ENCODE peak calls at places on chromosomes 3 and 15, in four cellular contexts. One of them, this sample, is unnamed.

GRCh38 chr3:130250982-130251381 is 94.5 kb upstream of the COL6A5 start:
- DNase-seq in IMR-90: no peak
- DNase-seq in OCI-LY7: no peak
- DNase-seq in cardiac fibroblast: no peak
- DNase-seq in this sample: no peak

GRCh38 chr3:187274977-187275338 is 16.6 kb downstream of the MASP1 start:
- DNase-seq in IMR-90: no peak
- DNase-seq in cardiac fibroblast: no peak
- DNase-seq in OCI-LY7: no peak
- DNase-seq in this sample: no peak

GRCh38 chr15:68430471-68431036 is 1.4 kb downstream of the ITGA11 start:
- DNase-seq in cardiac fibroblast: no peak
- DNase-seq in IMR-90: no peak
- DNase-seq in OCI-LY7: no peak
- DNase-seq in this sample: no peak

GRCh38 chr15:78225783-78226541 is 8.4 kb downstream of the ACSBG1 start:
- DNase-seq in IMR-90: no peak
- DNase-seq in cardiac fibroblast: no peak
- DNase-seq in OCI-LY7: no peak
- DNase-seq in this sample: no peak

GRCh38 chr3:177401375-177401774 is 204.1 kb upstream of the TBL1XR1 start:
- DNase-seq in IMR-90: no peak
- DNase-seq in cardiac fibroblast: no peak
- DNase-seq in OCI-LY7: no peak
- DNase-seq in this sample: no peak

GRCh38 chr3:89180334-89180733 is 72.9 kb downstream of the EPHA3 start:
- DNase-seq in IMR-90: no peak
- DNase-seq in OCI-LY7: no peak
- DNase-seq in cardiac fibroblast: peak; percentile 6
- DNase-seq in this sample: no peak

GRCh38 chr15:39692464-39693327 is 89.9 kb downstream of the FSIP1 start:
- DNase-seq in IMR-90: no peak
- DNase-seq in OCI-LY7: no peak
- DNase-seq in cardiac fibroblast: peak; percentile 21
- DNase-seq in this sample: no peak

GRCh38 chr3:87710511-87710910 is 348.3 kb downstream of the CGGBP1 start:
- DNase-seq in IMR-90: no peak
- DNase-seq in OCI-LY7: no peak
- DNase-seq in cardiac fibroblast: no peak
- DNase-seq in this sample: no peak

GRCh38 chr15:60529332-60529731 is 50.4 kb upstream of the ICE2 start:
- DNase-seq in cardiac fibroblast: no peak
- DNase-seq in IMR-90: no peak
- DNase-seq in OCI-LY7: no peak
- DNase-seq in this sample: no peak

GRCh38 chr15:51768018-51768417 is 16.6 kb downstream of the TMOD2 start:
- DNase-seq in cardiac fibroblast: no peak
- DNase-seq in IMR-90: no peak
- DNase-seq in OCI-LY7: no peak
- DNase-seq in this sample: no peak

GRCh38 chr15:63052961-63053698 is 10.6 kb downstream of the TPM1 start:
- DNase-seq in OCI-LY7: no peak
- DNase-seq in cardiac fibroblast: peak; percentile 58
- DNase-seq in IMR-90: no peak
- DNase-seq in this sample: no peak

GRCh38 chr3:149784064-149784704 is 8.2 kb downstream of the ANKUB1 start:
- DNase-seq in cardiac fibroblast: no peak
- DNase-seq in OCI-LY7: no peak
- DNase-seq in IMR-90: peak; percentile 34
- DNase-seq in this sample: peak; percentile 14

GRCh38 chr3:133958071-133958806 is 62.6 kb upstream of the RAB6B start:
- DNase-seq in IMR-90: no peak
- DNase-seq in cardiac fibroblast: no peak
- DNase-seq in OCI-LY7: no peak
- DNase-seq in this sample: no peak
- H3K4me3 ChIP-seq in IMR-90: no peak overlapping the region
- H3K4me3 ChIP-seq in cardiac fibroblast: no peak overlapping the region
- H3K4me3 ChIP-seq in OCI-LY7: no peak overlapping the region
- H3K4me3 ChIP-seq in this sample: no peak overlapping the region

GRCh38 chr15:90818251-90819210 is 49.9 kb upstream of the FURIN start:
- DNase-seq in IMR-90: no peak
- DNase-seq in OCI-LY7: peak; percentile 86
- DNase-seq in cardiac fibroblast: no peak
- DNase-seq in this sample: no peak
- TF ChIP-seq CTCF in IMR-90: no peak
- TF ChIP-seq CTCF in OCI-LY7: peak; percentile 75
- TF ChIP-seq CTCF in cardiac fibroblast: peak; percentile 19
- TF ChIP-seq CTCF in this sample: peak; percentile 19

GRCh38 chr15:76994001-76994400 is 925 bp upstream of the PSTPIP1 start:
- DNase-seq in cardiac fibroblast: no peak
- DNase-seq in IMR-90: no peak
- DNase-seq in OCI-LY7: no peak
- DNase-seq in this sample: no peak

GRCh38 chr15:76994971-76995945 is at the start of gene PSTPIP1:
- DNase-seq in cardiac fibroblast: no peak
- DNase-seq in IMR-90: no peak
- DNase-seq in OCI-LY7: peak; percentile 62
- DNase-seq in this sample: no peak

GRCh38 chr15:76996526-76997401 is 1.8 kb downstream of the PSTPIP1 start:
- DNase-seq in IMR-90: peak; percentile 27
- DNase-seq in OCI-LY7: no peak
- DNase-seq in cardiac fibroblast: peak; percentile 57
- DNase-seq in this sample: peak; percentile 24

GRCh38 chr15:76994496-76994895 is 430 bp upstream of the PSTPIP1 start:
- DNase-seq in IMR-90: no peak
- DNase-seq in cardiac fibroblast: no peak
- DNase-seq in OCI-LY7: no peak
- DNase-seq in this sample: no peak

DNA sequence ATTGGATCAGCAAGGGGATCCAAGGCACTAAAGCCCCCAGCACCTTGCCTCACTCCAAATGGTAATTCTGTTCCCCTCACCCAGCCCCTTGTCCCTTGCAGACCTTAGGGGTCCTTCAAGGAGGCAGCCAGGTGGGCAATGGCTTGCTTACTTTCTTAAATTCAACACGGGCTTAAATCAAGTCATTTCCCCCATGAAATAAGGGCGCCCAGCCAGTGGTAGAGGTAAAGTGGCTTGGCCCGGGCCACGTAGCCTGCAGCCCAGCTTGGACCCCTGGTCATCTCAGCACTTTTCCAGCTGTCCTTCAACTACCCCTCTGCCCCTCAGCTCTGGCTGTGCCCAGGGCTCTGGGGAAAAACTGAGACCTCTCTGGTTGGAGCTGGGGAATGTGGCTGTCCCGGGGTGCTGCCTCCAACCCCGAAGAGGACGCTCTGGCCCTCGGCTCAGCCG is 1.2 kb downstream of the PSTPIP1 start:
- DNase-seq in OCI-LY7: no peak
- DNase-seq in IMR-90: no peak
- DNase-seq in cardiac fibroblast: no peak
- DNase-seq in this sample: no peak
- H3K4me3 ChIP-seq in OCI-LY7: no peak overlapping the region
- H3K4me3 ChIP-seq in IMR-90: no peak overlapping the region
- H3K4me3 ChIP-seq in cardiac fibroblast: no peak overlapping the region
- H3K4me3 ChIP-seq in this sample: no peak overlapping the region

GRCh38 chr3:33202581-33203457 is 15.8 kb downstream of the SUSD5 start:
- DNase-seq in IMR-90: no peak
- DNase-seq in OCI-LY7: no peak
- DNase-seq in cardiac fibroblast: no peak
- DNase-seq in this sample: no peak

GRCh38 chr3:33196538-33196937 is 22.1 kb downstream of the SUSD5 start:
- DNase-seq in cardiac fibroblast: no peak
- DNase-seq in OCI-LY7: no peak
- DNase-seq in IMR-90: no peak
- DNase-seq in this sample: no peak

DNA sequence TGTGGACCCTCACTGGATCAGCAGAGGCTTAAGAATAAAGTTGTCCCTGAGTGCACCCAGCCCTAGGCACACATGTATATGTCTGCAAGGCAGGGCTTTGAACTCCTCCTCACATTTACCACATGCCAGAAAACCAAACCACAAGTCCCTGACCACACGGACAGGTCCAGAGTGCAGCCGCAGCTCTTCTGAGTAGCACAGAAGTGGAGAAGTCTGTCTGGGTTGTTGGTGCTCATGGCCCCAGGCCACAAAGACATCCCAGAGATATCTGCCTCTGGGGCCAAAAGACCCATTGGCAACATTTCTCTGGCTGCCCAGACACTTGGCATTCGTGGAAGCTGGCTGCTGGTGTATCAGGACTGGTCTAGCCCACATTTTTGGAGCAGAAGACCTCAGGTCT is 17.4 kb downstream of the SUSD5 start:
- DNase-seq in IMR-90: no peak
- DNase-seq in OCI-LY7: no peak
- DNase-seq in cardiac fibroblast: no peak
- DNase-seq in this sample: no peak
- TF ChIP-seq CTCF in IMR-90: no peak
- TF ChIP-seq CTCF in OCI-LY7: no peak
- TF ChIP-seq CTCF in cardiac fibroblast: no peak
- TF ChIP-seq CTCF in this sample: no peak

GRCh38 chr15:89408512-89409183 is 74.0 kb upstream of the POLG start:
- DNase-seq in OCI-LY7: no peak
- DNase-seq in cardiac fibroblast: no peak
- DNase-seq in IMR-90: peak; percentile 6
- DNase-seq in this sample: peak; percentile 10
- H3K4me3 ChIP-seq in OCI-LY7: no peak overlapping the region
- H3K4me3 ChIP-seq in cardiac fibroblast: peak overlapping the region; percentile 11
- H3K4me3 ChIP-seq in IMR-90: peak overlapping the region; percentile 28
- H3K4me3 ChIP-seq in this sample: peak overlapping the region; percentile 23

GRCh38 chr3:42710323-42711021 is 7.9 kb upstream of the HHATL start:
- DNase-seq in IMR-90: no peak
- DNase-seq in cardiac fibroblast: no peak
- DNase-seq in OCI-LY7: no peak
- DNase-seq in this sample: no peak

GRCh38 chr3:42713747-42714146 is 11.1 kb upstream of the HHATL start:
- DNase-seq in cardiac fibroblast: no peak
- DNase-seq in IMR-90: no peak
- DNase-seq in OCI-LY7: no peak
- DNase-seq in this sample: no peak

GRCh38 chr3:42712344-42712648 is 9.7 kb upstream of the HHATL start:
- DNase-seq in OCI-LY7: no peak
- DNase-seq in IMR-90: no peak
- DNase-seq in cardiac fibroblast: no peak
- DNase-seq in this sample: no peak

GRCh38 chr3:42712716-42713372 is 10.2 kb upstream of the HHATL start:
- DNase-seq in OCI-LY7: no peak
- DNase-seq in cardiac fibroblast: no peak
- DNase-seq in IMR-90: no peak
- DNase-seq in this sample: no peak

GRCh38 chr3:42711491-42712343 is 9.1 kb upstream of the HHATL start:
- DNase-seq in OCI-LY7: no peak
- DNase-seq in IMR-90: no peak
- DNase-seq in cardiac fibroblast: no peak
- DNase-seq in this sample: no peak
- TF ChIP-seq CTCF in OCI-LY7: no peak
- TF ChIP-seq CTCF in IMR-90: no peak
- TF ChIP-seq CTCF in cardiac fibroblast: no peak
- TF ChIP-seq CTCF in this sample: no peak

GRCh38 chr3:108546249-108546648 is 35.9 kb upstream of the MYH15 start:
- DNase-seq in IMR-90: peak; percentile 4
- DNase-seq in OCI-LY7: no peak
- DNase-seq in cardiac fibroblast: peak; percentile 26
- DNase-seq in this sample: no peak
- H3K4me3 ChIP-seq in IMR-90: no peak overlapping the region
- H3K4me3 ChIP-seq in OCI-LY7: no peak overlapping the region
- H3K4me3 ChIP-seq in cardiac fibroblast: no peak overlapping the region
- H3K4me3 ChIP-seq in this sample: peak overlapping the region; percentile 7